ENCODE peak calls at places on chromosome 3, in nine cellular contexts. E, X, Z, P, A, T, I, M and F are unnamed samples.

GRCh38 chr3:58266577-58266976 is 29.0 kb downstream of the ABHD6 start:
- DNase-seq in E (no peak), X (no peak), Z (no peak), P (no peak), A (no peak), T (no peak), I (no peak), M (no peak), F (no peak)

GRCh38 chr3:183265157-183265642 is 12.1 kb downstream of the B3GNT5 start:
- DNase-seq in E (no peak), X (peak; percentile 72), Z (no peak), P (no peak), A (peak; percentile 65), T (no peak), I (peak; percentile 36), M (peak; percentile 55), F (no peak)

GRCh38 chr3:184005981-184006507 is 11.6 kb downstream of the ABCC5 start:
- DNase-seq in E (peak; percentile 26), X (peak; percentile 81), Z (no peak), P (peak; percentile 24), A (peak; percentile 82), T (no peak), I (no peak), M (peak; percentile 37), F (no peak)

GRCh38 chr3:127212231-127212630 is 19.3 kb downstream of the PRR23E start:
- DNase-seq in E (no peak), X (no peak), Z (no peak), P (no peak), A (no peak), T (no peak), I (no peak), M (no peak), F (no peak)

GRCh38 chr3:44330444-44330843 is 8.1 kb upstream of the TCAIM start:
- DNase-seq in E (no peak), X (no peak), Z (no peak), P (no peak), A (no peak), T (no peak), I (no peak), M (no peak), F (no peak)

GRCh38 chr3:15800327-15800726 is 2.5 kb upstream of the ANKRD28 start:
- DNase-seq in E (no peak), X (no peak), Z (no peak), P (no peak), A (no peak), T (no peak), I (no peak), M (peak; percentile 50), F (no peak)

GRCh38 chr3:183878071-183878470 is 6.6 kb downstream of the PARL start:
- DNase-seq in E (no peak), X (no peak), Z (no peak), P (no peak), A (no peak), T (no peak), I (no peak), M (no peak), F (no peak)

GRCh38 chr3:52492059-52492458 is 3.1 kb upstream of the STAB1 start:
- DNase-seq in E (no peak), X (no peak), Z (no peak), P (no peak), A (no peak), T (no peak), I (no peak), M (no peak), F (no peak)

GRCh38 chr3:112327371-112327951 is 5.5 kb upstream of the CD200 start:
- DNase-seq in E (peak; percentile 39), X (no peak), Z (no peak), P (peak; percentile 56), A (peak; percentile 31), T (no peak), I (peak; percentile 50), M (peak; percentile 71), F (no peak)

GRCh38 chr3:19070325-19070724 is 78.0 kb upstream of the KCNH8 start:
- DNase-seq in E (no peak), X (no peak), Z (no peak), P (no peak), A (no peak), T (no peak), I (peak; percentile 28), M (no peak), F (no peak)

GRCh38 chr3:131922356-131922755 is 112.5 kb downstream of the CPNE4 start:
- DNase-seq in E (no peak), X (no peak), Z (no peak), P (no peak), A (no peak), T (no peak), I (no peak), M (no peak), F (no peak)

GRCh38 chr3:141080407-141080806 is 29.3 kb downstream of the SPSB4 start:
- DNase-seq in E (no peak), X (no peak), Z (no peak), P (no peak), A (no peak), T (no peak), I (no peak), M (no peak), F (no peak)

GRCh38 chr3:65785065-65785645 is 253.6 kb downstream of the MAGI1 start:
- DNase-seq in E (peak; percentile 10), X (no peak), Z (no peak), P (peak; percentile 55), A (peak; percentile 54), T (no peak), I (peak; percentile 52), M (peak; percentile 80), F (no peak)

GRCh38 chr3:105598047-105598796 is 231.5 kb downstream of the ALCAM start:
- DNase-seq in E (peak; percentile 71), X (no peak), Z (no peak), P (peak; percentile 42), A (no peak), T (no peak), I (peak; percentile 59), M (peak; percentile 99), F (no peak)

GRCh38 chr3:139317660-139318430 is 26.0 kb upstream of the MRPS22 start:
- DNase-seq in E (no peak), X (no peak), Z (no peak), P (no peak), A (no peak), T (no peak), I (no peak), M (no peak), F (no peak)

GRCh38 chr3:194485471-194485875 is 1.3 kb downstream of the ATP13A3 start:
- DNase-seq in E (peak; percentile 43), X (no peak), Z (no peak), P (no peak), A (no peak), T (no peak), I (no peak), M (peak; percentile 66), F (no peak)

GRCh38 chr3:177905173-177905894 is 630.9 kb upstream of the KCNMB2 start:
- DNase-seq in E (peak; percentile 67), X (no peak), Z (no peak), P (no peak), A (peak; percentile 11), T (no peak), I (peak; percentile 97), M (peak; percentile 97), F (no peak)

GRCh38 chr3:49841126-49841525 is 15.2 kb downstream of the TRAIP start:
- DNase-seq in E (no peak), X (no peak), Z (no peak), P (peak; percentile 31), A (peak; percentile 57), T (no peak), I (no peak), M (peak; percentile 12), F (no peak)

GRCh38 chr3:33980252-33980651 is 181.8 kb downstream of the PDCD6IP start:
- DNase-seq in E (peak; percentile 77), X (no peak), Z (no peak), P (peak; percentile 94), A (peak; percentile 61), T (no peak), I (peak; percentile 44), M (peak; percentile 74), F (no peak)